ENCODE peak calls at places on chromosomes 7 and 10, in ten cellular contexts. I is NCI-H510A treated with DMSO at 0.1 percent for 48 hours; Z is T-helper 9 cell; M is GM20000; O is EL; F is NCI-H446 treated with DMSO at 0.1 percent for 48 hours; S is Calu3; A is brain microvascular endothelial cell; H is type B pancreatic cell; Q is activated CD8-positive, alpha-beta memory T cell treated with anti-CD3 and anti-CD28 coated beads for 1 hour. U is an unnamed sample.

GRCh38 chr10:124010024-124010423 is 83.4 kb downstream of the CHST15 start:
- DNase-seq in Q (no peak), I (no peak), M (no peak), O (no peak), Z (no peak), H (no peak), F (no peak), A (no peak), S (no peak), U (no peak)

GRCh38 chr10:53256623-53257022 is 484.0 kb upstream of the MBL2 start:
- DNase-seq in A (no peak), I (no peak), Q (no peak), F (no peak), Z (no peak), O (no peak), M (no peak), S (peak; percentile 4), H (no peak), U (no peak)

GRCh38 chr7:73626814-73627213 is 2.5 kb upstream of the MLXIPL start:
- DNase-seq in A (no peak), S (no peak), H (no peak), Q (no peak), Z (no peak), F (peak; percentile 36), M (no peak), I (no peak), O (peak; percentile 25), U (no peak)

GRCh38 chr10:89100680-89101079 is 106.4 kb downstream of the CH25H start:
- DNase-seq in O (peak; percentile 73), Q (no peak), F (no peak), H (no peak), I (no peak), S (no peak), Z (no peak), M (no peak), A (peak; percentile 60), U (no peak)

GRCh38 chr10:23702977-23703414 is 264.1 kb downstream of the OTUD1 start:
- DNase-seq in S (peak; percentile 74), H (no peak), Q (peak; percentile 14), I (peak; percentile 12), F (no peak), M (peak; percentile 62), Z (peak; percentile 22), A (peak; percentile 29), O (peak; percentile 65), U (peak; percentile 72)

GRCh38 chr10:35882422-35883150 is 240.5 kb upstream of the FZD8 start:
- DNase-seq in F (no peak), A (no peak), H (no peak), O (no peak), M (no peak), I (no peak), Z (no peak), S (no peak), Q (no peak), U (no peak)

GRCh38 chr7:28845106-28845505 is 113.0 kb downstream of the TRIL start:
- DNase-seq in Q (no peak), F (no peak), S (no peak), O (no peak), I (no peak), H (no peak), Z (no peak), A (no peak), M (no peak), U (no peak)

GRCh38 chr10:79077488-79078173 is 8.9 kb downstream of the ZMIZ1 start:
- DNase-seq in F (no peak), M (no peak), A (no peak), Z (no peak), O (no peak), I (no peak), S (no peak), H (no peak), Q (no peak), U (no peak)

GRCh38 chr10:4839353-4839752 is 13.3 kb downstream of the AKR1E2 start:
- DNase-seq in O (no peak), A (no peak), M (no peak), F (no peak), Q (no peak), Z (no peak), I (no peak), S (no peak), H (no peak), U (no peak)

GRCh38 chr7:4712371-4713182 is 30.5 kb downstream of the FOXK1 start:
- DNase-seq in M (peak; percentile 73), Q (no peak), S (peak; percentile 31), O (peak; percentile 63), I (peak; percentile 91), Z (no peak), H (no peak), F (no peak), A (peak; percentile 63), U (no peak)

GRCh38 chr7:125670926-125671572 is 741.4 kb upstream of the POT1 start:
- DNase-seq in S (no peak), H (no peak), I (peak; percentile 1), Z (no peak), M (no peak), A (peak; percentile 24), Q (no peak), O (no peak), F (peak; percentile 10), U (peak; percentile 1)

GRCh38 chr10:132588301-132589013 is 50.9 kb downstream of the INPP5A start:
- DNase-seq in A (peak; percentile 23), H (no peak), F (no peak), O (no peak), Q (no peak), I (no peak), Z (no peak), S (no peak), M (peak; percentile 53), U (no peak)

GRCh38 chr7:112926018-112926417 is 135.8 kb upstream of the TMEM168 start:
- DNase-seq in Q (no peak), O (no peak), S (no peak), H (no peak), F (no peak), A (no peak), I (no peak), Z (no peak), M (no peak), U (no peak)

GRCh38 chr10:87700031-87700796 is 40.5 kb downstream of the PAPSS2 start:
- DNase-seq in O (peak; percentile 75), M (no peak), Z (no peak), A (no peak), H (no peak), F (no peak), Q (no peak), S (no peak), I (no peak), U (no peak)

GRCh38 chr7:156223935-156224334 is 411.7 kb upstream of the SHH start:
- DNase-seq in A (no peak), I (no peak), O (no peak), Q (no peak), Z (no peak), M (no peak), S (no peak), H (peak; percentile 56), F (no peak), U (no peak)

GRCh38 chr10:114698271-114699185 is 40.5 kb upstream of the ABLIM1 start:
- DNase-seq in O (peak; percentile 45), M (no peak), F (no peak), H (no peak), Z (no peak), Q (no peak), I (no peak), S (no peak), A (no peak), U (no peak)

U was measured in OCI-LY7.